ENCODE peak calls at places on chromosome 4, in eight cellular contexts. M, Q, Z, Y, V, L, T and K are unnamed samples.

GRCh38 chr4:1416051-1416947 is 10.1 kb upstream of the NKX1-1 start:
- DNase-seq in M (no peak), Q (no peak), Z (no peak), Y (peak; percentile 37), V (no peak), L (no peak), T (no peak), K (no peak)

GRCh38 chr4:3361406-3361805 is 68.6 kb downstream of the RGS12 start:
- DNase-seq in M (no peak), Q (no peak), Z (no peak), Y (no peak), V (no peak), L (no peak), T (no peak), K (no peak)

GRCh38 chr4:1411436-1412375 is 5.5 kb upstream of the NKX1-1 start:
- DNase-seq in M (no peak), Q (no peak), Z (no peak), Y (peak; percentile 36), V (no peak), L (no peak), T (no peak), K (no peak)

GRCh38 chr4:147034372-147034771 is 88.7 kb upstream of the TTC29 start:
- DNase-seq in M (no peak), Q (no peak), Z (no peak), Y (no peak), V (no peak), L (no peak), T (no peak), K (no peak)

GRCh38 chr4:98630804-98631454 is 27.5 kb downstream of the TSPAN5 start:
- DNase-seq in M (no peak), Q (no peak), Z (no peak), Y (no peak), V (no peak), L (no peak), T (no peak), K (no peak)

GRCh38 chr4:183395395-183395794 is 49.0 kb upstream of the CDKN2AIP start:
- DNase-seq in M (no peak), Q (no peak), Z (no peak), Y (no peak), V (no peak), L (no peak), T (no peak), K (no peak)

GRCh38 chr4:25585901-25586523 is 69.6 kb upstream of the SLC34A2 start:
- DNase-seq in M (no peak), Q (no peak), Z (no peak), Y (no peak), V (no peak), L (no peak), T (no peak), K (no peak)

GRCh38 chr4:84338367-84338766 is 160.7 kb downstream of the NKX6-1 start:
- DNase-seq in M (no peak), Q (no peak), Z (no peak), Y (no peak), V (no peak), L (no peak), T (no peak), K (no peak)

GRCh38 chr4:158020734-158021346 is 152.0 kb downstream of the GASK1B start:
- DNase-seq in M (peak; percentile 85), Q (no peak), Z (no peak), Y (no peak), V (no peak), L (no peak), T (no peak), K (no peak)

GRCh38 chr4:13920901-13921300 is 293.4 kb upstream of the BOD1L1 start:
- DNase-seq in M (peak; percentile 100), Q (no peak), Z (no peak), Y (no peak), V (no peak), L (no peak), T (no peak), K (no peak)

GRCh38 chr4:183400035-183400434 is 44.4 kb upstream of the CDKN2AIP start:
- DNase-seq in M (no peak), Q (no peak), Z (no peak), Y (no peak), V (no peak), L (no peak), T (no peak), K (no peak)

GRCh38 chr4:112847045-112847444 is 202.4 kb upstream of the ANK2 start:
- DNase-seq in M (no peak), Q (no peak), Z (no peak), Y (no peak), V (no peak), L (no peak), T (no peak), K (no peak)

GRCh38 chr4:819401-820229 is 6.3 kb downstream of the CPLX1 start:
- DNase-seq in M (no peak), Q (no peak), Z (no peak), Y (no peak), V (no peak), L (no peak), T (no peak), K (no peak)

GRCh38 chr4:94690851-94691254 is 66.9 kb upstream of the BMPR1B start:
- DNase-seq in M (peak; percentile 58), Q (no peak), Z (no peak), Y (no peak), V (no peak), L (no peak), T (no peak), K (no peak)

GRCh38 chr4:73885570-73886230 is 16.5 kb downstream of the CXCL1 start:
- DNase-seq in M (peak; percentile 62), Q (no peak), Z (no peak), Y (no peak), V (no peak), L (no peak), T (no peak), K (no peak)

GRCh38 chr4:118344801-118345200 is 8.0 kb downstream of the PRSS12 start:
- DNase-seq in M (no peak), Q (no peak), Z (no peak), Y (no peak), V (no peak), L (no peak), T (no peak), K (no peak)

GRCh38 chr4:38924266-38924827 is 56.7 kb downstream of the FAM114A1 start:
- DNase-seq in M (no peak), Q (no peak), Z (no peak), Y (no peak), V (no peak), L (no peak), T (no peak), K (no peak)

GRCh38 chr4:114250439-114250891 is 271.0 kb upstream of the ARSJ start:
- DNase-seq in M (no peak), Q (no peak), Z (no peak), Y (no peak), V (no peak), L (no peak), T (no peak), K (no peak)

GRCh38 chr4:36285784-36286480 is 4.5 kb downstream of the DTHD1 start:
- DNase-seq in M (peak; percentile 5), Q (no peak), Z (no peak), Y (no peak), V (no peak), L (peak; percentile 41), T (no peak), K (no peak)

GRCh38 chr4:125911481-125911880 is 596.7 kb downstream of the FAT4 start:
- DNase-seq in M (no peak), Q (no peak), Z (no peak), Y (no peak), V (no peak), L (no peak), T (no peak), K (no peak)

GRCh38 chr4:76388160-76388908 is 32.6 kb downstream of the CCDC158 start:
- DNase-seq in M (peak; percentile 21), Q (no peak), Z (no peak), Y (no peak), V (no peak), L (no peak), T (no peak), K (no peak)

GRCh38 chr4:74408639-74409038 is 36.3 kb upstream of the AREG start:
- DNase-seq in M (peak; percentile 34), Q (no peak), Z (no peak), Y (no peak), V (no peak), L (no peak), T (no peak), K (no peak)

GRCh38 chr4:69467797-69468196 is 27.9 kb downstream of the UGT2B4 start:
- DNase-seq in M (no peak), Q (no peak), Z (no peak), Y (no peak), V (no peak), L (no peak), T (no peak), K (no peak)

GRCh38 chr4:142696334-142697122 is 149.6 kb downstream of the INPP4B start:
- DNase-seq in M (no peak), Q (no peak), Z (no peak), Y (no peak), V (no peak), L (peak; percentile 18), T (no peak), K (no peak)

GRCh38 chr4:17854076-17854475 is 43.3 kb downstream of the NCAPG start:
- DNase-seq in M (no peak), Q (no peak), Z (no peak), Y (no peak), V (no peak), L (no peak), T (no peak), K (no peak)

GRCh38 chr4:181968371-181968770 is 274.8 kb upstream of the TENM3 start:
- DNase-seq in M (peak; percentile 83), Q (no peak), Z (no peak), Y (no peak), V (no peak), L (no peak), T (no peak), K (no peak)

GRCh38 chr4:24248674-24249644 is 335.4 kb downstream of the DHX15 start:
- DNase-seq in M (no peak), Q (no peak), Z (peak; percentile 19), Y (no peak), V (no peak), L (no peak), T (no peak), K (no peak)

GRCh38 chr4:156169011-156169410 is 215.3 kb upstream of the CTSO start:
- DNase-seq in M (peak; percentile 87), Q (no peak), Z (peak; percentile 17), Y (no peak), V (no peak), L (no peak), T (peak; percentile 8), K (peak; percentile 4)